ENCODE peak calls at places on chromosomes 5 and 9, in eight cellular contexts. M, K, N, I, B, U, F and J are unnamed samples. For H3K36me3 and H3K4me1, the result is how much of the 10 kb centered on the place peaks cover.

GRCh38 chr9:995776-996175 is 19.3 kb downstream of the DMRT3 start:
- DNase-seq in U (no peak), I (no peak), N (no peak), M (peak), K (no peak), F (no peak), B (no peak), J (peak)

GRCh38 chr5:139137703-139138102 is 60.5 kb downstream of the SIL1 start:
- DNase-seq in F (peak), I (no peak), M (no peak), B (no peak), U (no peak), K (no peak), N (no peak), J (peak)

GRCh38 chr5:73391441-73391871 is 57.1 kb downstream of the FOXD1 start:
- DNase-seq in U (no peak), B (no peak), N (no peak), I (no peak), M (no peak), F (no peak), K (no peak), J (no peak)

GRCh38 chr9:107486674-107487520 is 2.7 kb downstream of the KLF4 start:
- DNase-seq in U (no peak), I (peak), K (no peak), F (peak), N (peak), B (peak), M (no peak), J (no peak)

GRCh38 chr5:168424506-168425298 is 61.6 kb upstream of the RARS1 start:
- DNase-seq in M (no peak), K (no peak), B (no peak), F (no peak), I (no peak), U (no peak), N (no peak), J (no peak)

GRCh38 chr9:21056931-21057330 is 20.8 kb downstream of the IFNB1 start:
- DNase-seq in M (peak), F (no peak), I (no peak), U (no peak), K (no peak), B (no peak), N (no peak), J (peak)

GRCh38 chr9:9108641-9109040 is 1309.1 kb upstream of the DMAC1 start:
- DNase-seq in U (no peak), F (no peak), N (no peak), K (no peak), B (no peak), M (no peak), I (no peak), J (no peak)

GRCh38 chr9:98022447-98022846 is 34.1 kb upstream of the NANS start:
- DNase-seq in U (no peak), N (no peak), M (no peak), B (no peak), F (no peak), K (no peak), I (no peak), J (no peak)

GRCh38 chr5:153660919-153661318 is 170.4 kb downstream of the GRIA1 start:
- DNase-seq in K (no peak), B (no peak), N (no peak), U (no peak), F (no peak), I (no peak), M (no peak), J (no peak)

GRCh38 chr5:83715316-83716060 is 5.2 kb downstream of the HAPLN1 start:
- DNase-seq in U (no peak), B (no peak), M (no peak), N (no peak), K (no peak), F (no peak), I (no peak), J (no peak)

GRCh38 chr5:60545526-60545925 is 154.4 kb downstream of the DEPDC1B start:
- DNase-seq in K (no peak), N (no peak), M (no peak), B (no peak), I (no peak), F (no peak), U (no peak), J (no peak)

GRCh38 chr5:170270670-170271069 is 26.9 kb downstream of the LCP2 start:
- DNase-seq in F (no peak), M (no peak), I (no peak), U (no peak), K (no peak), B (no peak), N (no peak), J (no peak)

DNA sequence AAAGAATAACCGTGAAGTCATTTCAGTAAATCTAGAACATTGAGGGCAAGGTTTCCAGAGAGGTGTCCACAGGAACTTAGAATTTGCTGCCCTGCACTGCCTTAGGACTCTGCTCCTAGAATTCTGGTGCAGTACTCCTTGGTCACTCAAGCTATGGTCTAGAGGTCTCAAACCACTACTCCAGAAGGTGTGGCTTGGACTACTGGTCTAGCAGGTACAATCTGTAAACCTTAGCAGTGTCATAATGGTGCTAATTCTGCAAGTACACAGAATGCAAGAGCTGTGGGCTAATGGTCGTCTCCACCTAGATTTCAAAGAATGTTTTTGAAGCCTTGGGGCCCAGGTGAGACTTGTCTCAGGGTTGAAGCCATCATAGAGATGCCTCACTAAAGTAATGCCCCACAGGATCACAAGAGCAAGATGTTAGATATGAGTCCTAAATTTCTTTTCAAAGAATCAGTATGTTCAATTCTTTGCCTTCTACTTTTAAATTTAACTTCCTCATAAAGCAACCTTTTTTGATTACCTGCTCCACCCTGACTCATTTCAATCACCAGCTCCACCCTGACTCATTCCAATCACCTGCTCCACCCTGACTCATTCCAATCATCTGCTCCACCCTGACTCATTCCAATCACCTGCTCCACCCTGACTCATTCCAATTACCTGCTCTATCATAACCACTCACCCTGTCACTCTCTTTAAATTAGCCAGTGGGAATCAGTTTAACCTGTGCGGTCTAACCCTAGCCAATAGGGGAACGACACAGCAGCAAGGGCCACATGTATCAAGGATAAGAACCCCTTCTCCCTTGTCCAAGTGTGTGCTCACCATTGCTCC is 1111.8 kb upstream of the ACO1 start:
- DNase-seq in U (no peak), K (no peak), N (no peak), B (no peak), F (no peak), M (no peak), I (peak), J (no peak)
- H3K36me3 ChIP-seq in U (under half), K (under half), N (under half), B (under half), F (under half), M (under half), I (under half), J (under half)

GRCh38 chr5:9622891-9623547 is 7.1 kb downstream of the TAS2R1 start:
- DNase-seq in I (no peak), N (no peak), B (no peak), K (no peak), M (peak), U (no peak), F (no peak), J (no peak)
- H3K27ac ChIP-seq in I (no peak), N (peak), B (no peak), K (no peak), M (peak), U (no peak), F (no peak), J (no peak)

GRCh38 chr5:176902911-176903664 is 3.9 kb upstream of the HK3 start:
- DNase-seq in I (no peak), M (no peak), B (no peak), N (no peak), F (no peak), K (no peak), U (no peak), J (no peak)
- H3K4me1 ChIP-seq in I (under half), M (under half), B (under half), N (under half), F (under half), K (under half), U (under half), J (under half)

DNA sequence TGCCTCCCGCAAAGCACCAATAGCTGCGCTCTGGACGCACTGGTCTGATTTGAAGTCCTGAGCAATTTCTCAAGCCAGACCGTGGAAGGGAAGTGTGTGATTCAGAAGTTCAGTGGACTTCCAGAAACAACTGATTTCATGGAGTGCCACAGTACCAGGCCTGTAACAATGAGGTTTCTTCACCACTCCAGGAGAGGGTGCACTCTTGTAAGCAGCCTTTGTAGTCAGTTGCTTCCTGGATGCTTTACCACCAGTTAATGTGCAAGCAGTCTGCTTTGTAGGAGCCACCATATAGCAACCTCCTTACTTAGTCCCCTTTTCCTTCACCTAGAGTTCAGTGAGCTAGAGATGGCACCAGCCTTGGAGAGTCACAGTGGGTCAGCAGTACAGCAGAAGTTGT is 12.3 kb downstream of the CAAP1 start:
- DNase-seq in U (no peak), K (no peak), M (no peak), N (no peak), I (no peak), B (no peak), F (no peak), J (no peak)
- H3K36me3 ChIP-seq in U (under half), K (half or more), M (under half), N (half or more), I (under half), B (under half), F (under half), J (under half)

DNA sequence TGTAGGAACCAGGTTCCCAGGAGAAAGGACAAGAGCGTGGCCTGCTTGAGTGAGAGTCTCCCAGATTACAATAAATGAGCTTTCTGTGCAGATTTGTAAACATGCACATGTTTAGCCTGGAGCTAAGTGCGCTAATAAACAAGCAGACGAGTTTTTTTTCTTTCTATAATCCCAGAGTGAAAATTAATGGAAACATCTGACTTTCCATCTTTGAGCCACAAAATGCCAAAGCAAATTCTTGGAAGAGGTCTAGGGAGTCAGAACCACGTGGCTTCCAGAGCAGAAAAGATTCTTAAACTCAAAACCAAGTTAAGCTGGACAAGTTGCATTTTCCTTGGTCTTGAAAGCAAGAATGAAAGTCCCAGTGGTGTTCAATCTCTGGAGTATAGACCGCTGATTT is 71.5 kb downstream of the MYO10 start:
- DNase-seq in B (no peak), N (no peak), M (peak), K (no peak), I (no peak), F (no peak), U (no peak), J (no peak)
- H3K27ac ChIP-seq in B (no peak), N (no peak), M (peak), K (peak), I (no peak), F (no peak), U (no peak), J (no peak)

GRCh38 chr9:116270559-116270958 is 117.0 kb downstream of the PAPPA start:
- DNase-seq in F (no peak), M (no peak), N (no peak), B (no peak), U (no peak), I (no peak), K (no peak), J (no peak)
- H3K4me1 ChIP-seq in F (under half), M (half or more), N (under half), B (under half), U (under half), I (under half), K (under half), J (under half)

GRCh38 chr9:132627594-132627993 is 42.2 kb downstream of the DDX31 start:
- DNase-seq in M (no peak), B (no peak), K (no peak), N (no peak), I (no peak), F (no peak), U (no peak), J (no peak)
- H3K36me3 ChIP-seq in M (under half), B (half or more), K (half or more), N (half or more), I (under half), F (under half), U (under half), J (half or more)